ENCODE peak calls at places on chromosomes 5 and 9, in six cellular contexts. One of them, this sample, is unnamed.

GRCh38 chr9:109972026-109973005 is 192.3 kb downstream of the PALM2AKAP2 start:
- DNase-seq in GM23338: peak
- DNase-seq in GM23248: no peak
- DNase-seq in CD8-positive, alpha-beta T cell: no peak
- DNase-seq in EH: no peak
- DNase-seq in fibroblast of mammary gland: no peak
- DNase-seq in this sample: no peak

GRCh38 chr9:6479959-6480358 is 67.0 kb downstream of the UHRF2 start:
- DNase-seq in GM23338: no peak
- DNase-seq in GM23248: no peak
- DNase-seq in CD8-positive, alpha-beta T cell: no peak
- DNase-seq in EH: no peak
- DNase-seq in fibroblast of mammary gland: no peak
- DNase-seq in this sample: no peak

GRCh38 chr5:144697847-144698262 is 527.2 kb downstream of the KCTD16 start:
- DNase-seq in GM23338: peak
- DNase-seq in GM23248: peak
- DNase-seq in CD8-positive, alpha-beta T cell: no peak
- DNase-seq in EH: peak
- DNase-seq in fibroblast of mammary gland: peak
- DNase-seq in this sample: no peak

GRCh38 chr5:154288145-154288544 is 97.6 kb downstream of the GALNT10 start:
- DNase-seq in GM23338: peak
- DNase-seq in GM23248: peak
- DNase-seq in CD8-positive, alpha-beta T cell: peak
- DNase-seq in EH: peak
- DNase-seq in fibroblast of mammary gland: peak
- DNase-seq in this sample: no peak

GRCh38 chr9:12351293-12351852 is 341.8 kb upstream of the TYRP1 start:
- DNase-seq in GM23338: no peak
- DNase-seq in GM23248: no peak
- DNase-seq in CD8-positive, alpha-beta T cell: no peak
- DNase-seq in EH: no peak
- DNase-seq in fibroblast of mammary gland: no peak
- DNase-seq in this sample: no peak

GRCh38 chr5:4230905-4231561 is 635.4 kb downstream of the IRX1 start:
- DNase-seq in GM23338: peak
- DNase-seq in GM23248: no peak
- DNase-seq in CD8-positive, alpha-beta T cell: no peak
- DNase-seq in EH: no peak
- DNase-seq in fibroblast of mammary gland: no peak
- DNase-seq in this sample: no peak

GRCh38 chr5:38601843-38602424 is 45.5 kb upstream of the LIFR start:
- DNase-seq in GM23338: no peak
- DNase-seq in GM23248: peak
- DNase-seq in CD8-positive, alpha-beta T cell: no peak
- DNase-seq in EH: peak
- DNase-seq in fibroblast of mammary gland: peak
- DNase-seq in this sample: no peak

GRCh38 chr9:114339130-114339908 is 9.7 kb downstream of the ORM2 start:
- DNase-seq in GM23338: peak
- DNase-seq in GM23248: peak
- DNase-seq in CD8-positive, alpha-beta T cell: peak
- DNase-seq in EH: peak
- DNase-seq in fibroblast of mammary gland: peak
- DNase-seq in this sample: peak

GRCh38 chr9:108586451-108586850 is 269.3 kb downstream of the ACTL7B start:
- DNase-seq in GM23338: no peak
- DNase-seq in GM23248: peak
- DNase-seq in CD8-positive, alpha-beta T cell: no peak
- DNase-seq in EH: peak
- DNase-seq in fibroblast of mammary gland: peak
- DNase-seq in this sample: no peak

GRCh38 chr5:132639706-132640130 is 18.3 kb upstream of the IL13 start:
- DNase-seq in GM23338: no peak
- DNase-seq in GM23248: no peak
- DNase-seq in CD8-positive, alpha-beta T cell: no peak
- DNase-seq in EH: no peak
- DNase-seq in fibroblast of mammary gland: no peak
- DNase-seq in this sample: no peak

GRCh38 chr9:88532320-88532719 is 2.7 kb upstream of the NXNL2 start:
- DNase-seq in GM23338: peak
- DNase-seq in GM23248: no peak
- DNase-seq in CD8-positive, alpha-beta T cell: no peak
- DNase-seq in EH: peak
- DNase-seq in fibroblast of mammary gland: peak
- DNase-seq in this sample: no peak

GRCh38 chr9:86735772-86736458 is 211.4 kb downstream of the GAS1 start:
- DNase-seq in GM23338: no peak
- DNase-seq in GM23248: peak
- DNase-seq in CD8-positive, alpha-beta T cell: no peak
- DNase-seq in EH: peak
- DNase-seq in fibroblast of mammary gland: peak
- DNase-seq in this sample: no peak

GRCh38 chr5:117761190-117761589 is 1186.6 kb upstream of the SEMA6A start:
- DNase-seq in GM23338: peak
- DNase-seq in GM23248: no peak
- DNase-seq in CD8-positive, alpha-beta T cell: no peak
- DNase-seq in EH: no peak
- DNase-seq in fibroblast of mammary gland: no peak
- DNase-seq in this sample: no peak

GRCh38 chr5:40649493-40650030 is 30.2 kb upstream of the PTGER4 start:
- DNase-seq in GM23338: no peak
- DNase-seq in GM23248: no peak
- DNase-seq in CD8-positive, alpha-beta T cell: no peak
- DNase-seq in EH: no peak
- DNase-seq in fibroblast of mammary gland: no peak
- DNase-seq in this sample: peak

GRCh38 chr5:155530046-155530445 is 516.5 kb downstream of the KIF4B start:
- DNase-seq in GM23338: no peak
- DNase-seq in GM23248: no peak
- DNase-seq in CD8-positive, alpha-beta T cell: no peak
- DNase-seq in EH: no peak
- DNase-seq in fibroblast of mammary gland: peak
- DNase-seq in this sample: no peak

GRCh38 chr5:82766216-82766615 is 311.0 kb downstream of the TMEM167A start:
- DNase-seq in GM23338: no peak
- DNase-seq in GM23248: no peak
- DNase-seq in CD8-positive, alpha-beta T cell: no peak
- DNase-seq in EH: no peak
- DNase-seq in fibroblast of mammary gland: no peak
- DNase-seq in this sample: no peak

GRCh38 chr5:68780299-68780960 is 313.4 kb upstream of the SLC30A5 start:
- DNase-seq in GM23338: no peak
- DNase-seq in GM23248: no peak
- DNase-seq in CD8-positive, alpha-beta T cell: no peak
- DNase-seq in EH: no peak
- DNase-seq in fibroblast of mammary gland: peak
- DNase-seq in this sample: no peak

GRCh38 chr9:89872913-89873707 is 268.3 kb downstream of the GADD45G start:
- DNase-seq in GM23338: no peak
- DNase-seq in GM23248: no peak
- DNase-seq in CD8-positive, alpha-beta T cell: peak
- DNase-seq in EH: no peak
- DNase-seq in fibroblast of mammary gland: no peak
- DNase-seq in this sample: no peak

GRCh38 chr5:108380531-108381021 is 1.3 kb downstream of the FBXL17 start:
- DNase-seq in GM23338: peak
- DNase-seq in GM23248: peak
- DNase-seq in CD8-positive, alpha-beta T cell: peak
- DNase-seq in EH: peak
- DNase-seq in fibroblast of mammary gland: no peak
- DNase-seq in this sample: peak

GRCh38 chr5:180133971-180134508 is 62.5 kb upstream of the RNF130 start:
- DNase-seq in GM23338: no peak
- DNase-seq in GM23248: no peak
- DNase-seq in CD8-positive, alpha-beta T cell: peak
- DNase-seq in EH: no peak
- DNase-seq in fibroblast of mammary gland: no peak
- DNase-seq in this sample: no peak

GRCh38 chr5:98982880-98983279 is 54.1 kb upstream of the CHD1 start:
- DNase-seq in GM23338: no peak
- DNase-seq in GM23248: no peak
- DNase-seq in CD8-positive, alpha-beta T cell: no peak
- DNase-seq in EH: no peak
- DNase-seq in fibroblast of mammary gland: no peak
- DNase-seq in this sample: no peak

GRCh38 chr5:56685503-56686217 is 129.7 kb upstream of the MAP3K1 start:
- DNase-seq in GM23338: no peak
- DNase-seq in GM23248: no peak
- DNase-seq in CD8-positive, alpha-beta T cell: no peak
- DNase-seq in EH: peak
- DNase-seq in fibroblast of mammary gland: no peak
- DNase-seq in this sample: no peak

GRCh38 chr9:134466869-134467616 is 140.8 kb downstream of the RXRA start:
- DNase-seq in GM23338: peak
- DNase-seq in GM23248: peak
- DNase-seq in CD8-positive, alpha-beta T cell: no peak
- DNase-seq in EH: no peak
- DNase-seq in fibroblast of mammary gland: no peak
- DNase-seq in this sample: no peak

GRCh38 chr5:122751293-122751753 is 23.6 kb upstream of the SNX2 start:
- DNase-seq in GM23338: peak
- DNase-seq in GM23248: peak
- DNase-seq in CD8-positive, alpha-beta T cell: no peak
- DNase-seq in EH: peak
- DNase-seq in fibroblast of mammary gland: no peak
- DNase-seq in this sample: no peak

GRCh38 chr9:35814841-35815543 is at the start of gene HINT2:
- DNase-seq in GM23338: peak
- DNase-seq in GM23248: peak
- DNase-seq in CD8-positive, alpha-beta T cell: peak
- DNase-seq in EH: peak
- DNase-seq in fibroblast of mammary gland: peak
- DNase-seq in this sample: peak

GRCh38 chr9:116154334-116154975 is 864 bp downstream of the PAPPA start:
- DNase-seq in GM23338: peak
- DNase-seq in GM23248: peak
- DNase-seq in CD8-positive, alpha-beta T cell: no peak
- DNase-seq in EH: peak
- DNase-seq in fibroblast of mammary gland: no peak
- DNase-seq in this sample: no peak

GRCh38 chr5:66904189-66904588 is 292.4 kb downstream of the CD180 start:
- DNase-seq in GM23338: peak
- DNase-seq in GM23248: no peak
- DNase-seq in CD8-positive, alpha-beta T cell: no peak
- DNase-seq in EH: no peak
- DNase-seq in fibroblast of mammary gland: no peak
- DNase-seq in this sample: no peak

GRCh38 chr9:91220021-91220420 is 141.7 kb downstream of the AUH start:
- DNase-seq in GM23338: no peak
- DNase-seq in GM23248: no peak
- DNase-seq in CD8-positive, alpha-beta T cell: no peak
- DNase-seq in EH: no peak
- DNase-seq in fibroblast of mammary gland: no peak
- DNase-seq in this sample: no peak

GRCh38 chr5:176857514-176858273 is 41.5 kb downstream of the HK3 start:
- DNase-seq in GM23338: no peak
- DNase-seq in GM23248: peak
- DNase-seq in CD8-positive, alpha-beta T cell: no peak
- DNase-seq in EH: no peak
- DNase-seq in fibroblast of mammary gland: no peak
- DNase-seq in this sample: no peak

GRCh38 chr5:147751-148150 is 43.5 kb upstream of the LRRC14B start:
- DNase-seq in GM23338: no peak
- DNase-seq in GM23248: peak
- DNase-seq in CD8-positive, alpha-beta T cell: no peak
- DNase-seq in EH: no peak
- DNase-seq in fibroblast of mammary gland: no peak
- DNase-seq in this sample: no peak